ENCODE peak calls at places on chromosomes 4 and X, in four cellular contexts. One of them, this sample, is unnamed. For H3K4me1, the result is how much of the 10 kb centered on the place peaks cover.

GRCh38 chr4:158164849-158165248 is 8.0 kb downstream of the GASK1B start:
- DNase-seq in A673: peak
- DNase-seq in pancreas: no peak
- DNase-seq in left ventricle myocardium inferior: no peak
- DNase-seq in this sample: no peak

GRCh38 chr4:24244663-24245519 is 339.5 kb downstream of the DHX15 start:
- DNase-seq in pancreas: no peak
- DNase-seq in A673: no peak
- DNase-seq in left ventricle myocardium inferior: peak
- DNase-seq in this sample: no peak

GRCh38 chr4:183140911-183141320 is 41.9 kb downstream of the WWC2 start:
- DNase-seq in A673: peak
- DNase-seq in left ventricle myocardium inferior: no peak
- DNase-seq in pancreas: no peak
- DNase-seq in this sample: no peak

GRCh38 chrX:15983034-15983433 is 128.4 kb upstream of the AP1S2 start:
- DNase-seq in left ventricle myocardium inferior: no peak
- DNase-seq in A673: no peak
- DNase-seq in pancreas: no peak
- DNase-seq in this sample: no peak

GRCh38 chr4:111648056-111648455 is 497.2 kb upstream of the FAM241A start:
- DNase-seq in pancreas: no peak
- DNase-seq in left ventricle myocardium inferior: no peak
- DNase-seq in A673: no peak
- DNase-seq in this sample: no peak

GRCh38 chr4:47619691-47620090 is 134.6 kb downstream of the ATP10D start:
- DNase-seq in pancreas: no peak
- DNase-seq in left ventricle myocardium inferior: no peak
- DNase-seq in A673: no peak
- DNase-seq in this sample: no peak

GRCh38 chr4:2583517-2583916 is 47.1 kb downstream of the FAM193A start:
- DNase-seq in pancreas: no peak
- DNase-seq in A673: no peak
- DNase-seq in left ventricle myocardium inferior: no peak
- DNase-seq in this sample: no peak

GRCh38 chr4:142530724-142531123 is 315.4 kb downstream of the INPP4B start:
- DNase-seq in left ventricle myocardium inferior: no peak
- DNase-seq in A673: no peak
- DNase-seq in pancreas: no peak
- DNase-seq in this sample: no peak

GRCh38 chr4:183136880-183137279 is 37.8 kb downstream of the WWC2 start:
- DNase-seq in pancreas: no peak
- DNase-seq in A673: no peak
- DNase-seq in left ventricle myocardium inferior: no peak
- DNase-seq in this sample: no peak

GRCh38 chr4:3335385-3335784 is 42.6 kb downstream of the RGS12 start:
- DNase-seq in A673: no peak
- DNase-seq in left ventricle myocardium inferior: no peak
- DNase-seq in pancreas: no peak
- DNase-seq in this sample: no peak

GRCh38 chr4:55507612-55508011 is 39.1 kb downstream of the CLOCK start:
- DNase-seq in pancreas: no peak
- DNase-seq in left ventricle myocardium inferior: no peak
- DNase-seq in A673: no peak
- DNase-seq in this sample: no peak

GRCh38 chr4:55512077-55512476 is 34.6 kb downstream of the CLOCK start:
- DNase-seq in A673: no peak
- DNase-seq in left ventricle myocardium inferior: no peak
- DNase-seq in pancreas: no peak
- DNase-seq in this sample: no peak

GRCh38 chr4:55509272-55509671 is 37.4 kb downstream of the CLOCK start:
- DNase-seq in A673: peak
- DNase-seq in left ventricle myocardium inferior: no peak
- DNase-seq in pancreas: no peak
- DNase-seq in this sample: no peak

GRCh38 chr4:55512922-55513571 is 33.7 kb downstream of the CLOCK start:
- DNase-seq in pancreas: no peak
- DNase-seq in A673: no peak
- DNase-seq in left ventricle myocardium inferior: no peak
- DNase-seq in this sample: no peak

GRCh38 chr4:55510685-55511084 is 36.0 kb downstream of the CLOCK start:
- DNase-seq in pancreas: no peak
- DNase-seq in left ventricle myocardium inferior: no peak
- DNase-seq in A673: no peak
- DNase-seq in this sample: no peak
- H3K4me3 ChIP-seq in pancreas: no peak
- H3K4me3 ChIP-seq in left ventricle myocardium inferior: no peak
- H3K4me3 ChIP-seq in A673: no peak
- H3K4me3 ChIP-seq in this sample: no peak

GRCh38 chr4:186936496-186937375 is 213.1 kb upstream of the FAT1 start:
- DNase-seq in left ventricle myocardium inferior: no peak
- DNase-seq in pancreas: no peak
- DNase-seq in A673: no peak
- DNase-seq in this sample: no peak

GRCh38 chr4:186932631-186933150 is 209.0 kb upstream of the FAT1 start:
- DNase-seq in left ventricle myocardium inferior: no peak
- DNase-seq in pancreas: no peak
- DNase-seq in A673: peak
- DNase-seq in this sample: no peak

GRCh38 chr4:186934255-186934654 is 210.6 kb upstream of the FAT1 start:
- DNase-seq in pancreas: no peak
- DNase-seq in A673: no peak
- DNase-seq in left ventricle myocardium inferior: no peak
- DNase-seq in this sample: no peak

GRCh38 chr4:186935881-186936280 is 212.2 kb upstream of the FAT1 start:
- DNase-seq in pancreas: no peak
- DNase-seq in left ventricle myocardium inferior: no peak
- DNase-seq in A673: no peak
- DNase-seq in this sample: no peak

DNA sequence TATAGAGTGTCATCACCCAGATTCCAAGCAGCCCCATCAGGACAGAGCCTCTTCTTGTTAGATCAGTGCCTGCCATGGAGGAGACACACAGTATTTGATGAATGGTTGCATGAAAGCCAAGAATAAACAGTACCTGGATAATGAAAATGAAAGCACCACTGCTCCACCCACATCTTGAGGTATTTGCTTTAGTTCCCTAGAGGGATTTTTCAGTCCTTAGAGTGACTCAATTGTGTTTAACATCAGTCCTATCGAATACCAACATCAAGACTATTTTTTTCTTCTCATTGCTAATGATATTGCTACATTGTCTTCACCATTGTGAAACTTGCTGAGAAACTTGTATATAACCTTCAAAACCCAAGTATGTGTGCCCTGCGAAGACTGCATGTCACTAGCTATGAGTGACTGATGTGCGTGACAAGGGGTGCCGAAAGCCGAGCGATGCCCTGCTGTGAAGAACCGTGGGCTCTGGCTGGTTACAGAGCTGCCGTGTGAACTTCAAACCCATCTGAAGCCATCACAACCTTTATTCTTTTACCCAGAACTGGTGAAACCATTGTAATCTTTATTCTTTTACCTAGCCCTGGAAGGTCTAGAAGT is 211.3 kb upstream of the FAT1 start:
- DNase-seq in A673: no peak
- DNase-seq in left ventricle myocardium inferior: no peak
- DNase-seq in pancreas: no peak
- DNase-seq in this sample: no peak
- H3K4me1 ChIP-seq in A673: under half
- H3K4me1 ChIP-seq in left ventricle myocardium inferior: under half
- H3K4me1 ChIP-seq in pancreas: under half
- H3K4me1 ChIP-seq in this sample: under half

DNA sequence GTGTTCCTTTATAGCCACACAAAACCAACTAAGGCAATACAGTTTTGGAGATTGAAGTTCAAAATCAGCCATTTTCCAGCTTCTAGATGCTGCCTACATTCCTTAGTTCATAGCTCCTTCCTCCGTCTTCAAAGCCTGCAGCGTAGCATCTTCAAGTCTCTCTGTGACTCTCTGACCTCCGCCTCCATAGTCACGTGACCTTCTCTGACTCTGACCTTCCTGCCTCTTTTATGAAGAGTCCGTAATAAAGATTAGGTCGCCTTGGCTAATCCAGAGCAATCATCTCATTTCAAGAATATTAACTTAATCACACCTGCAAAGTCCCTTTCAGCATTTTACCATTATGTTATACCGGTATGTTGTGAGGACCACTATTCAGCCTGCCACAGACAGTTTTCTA is 60.4 kb downstream of the ZCCHC12 start:
- DNase-seq in pancreas: no peak
- DNase-seq in left ventricle myocardium inferior: no peak
- DNase-seq in A673: no peak
- DNase-seq in this sample: no peak
- H3K4me3 ChIP-seq in pancreas: no peak
- H3K4me3 ChIP-seq in left ventricle myocardium inferior: no peak
- H3K4me3 ChIP-seq in A673: no peak
- H3K4me3 ChIP-seq in this sample: no peak

GRCh38 chr4:38139187-38139586 is 179.0 kb downstream of the PTTG2 start:
- DNase-seq in pancreas: no peak
- DNase-seq in left ventricle myocardium inferior: no peak
- DNase-seq in A673: no peak
- DNase-seq in this sample: no peak

GRCh38 chr4:38135201-38135600 is 175.0 kb downstream of the PTTG2 start:
- DNase-seq in A673: no peak
- DNase-seq in left ventricle myocardium inferior: no peak
- DNase-seq in pancreas: no peak
- DNase-seq in this sample: no peak

GRCh38 chr4:38137080-38137479 is 176.9 kb downstream of the PTTG2 start:
- DNase-seq in left ventricle myocardium inferior: no peak
- DNase-seq in pancreas: no peak
- DNase-seq in A673: no peak
- DNase-seq in this sample: no peak

GRCh38 chr4:38138363-38138762 is 178.2 kb downstream of the PTTG2 start:
- DNase-seq in pancreas: no peak
- DNase-seq in A673: no peak
- DNase-seq in left ventricle myocardium inferior: no peak
- DNase-seq in this sample: no peak

DNA sequence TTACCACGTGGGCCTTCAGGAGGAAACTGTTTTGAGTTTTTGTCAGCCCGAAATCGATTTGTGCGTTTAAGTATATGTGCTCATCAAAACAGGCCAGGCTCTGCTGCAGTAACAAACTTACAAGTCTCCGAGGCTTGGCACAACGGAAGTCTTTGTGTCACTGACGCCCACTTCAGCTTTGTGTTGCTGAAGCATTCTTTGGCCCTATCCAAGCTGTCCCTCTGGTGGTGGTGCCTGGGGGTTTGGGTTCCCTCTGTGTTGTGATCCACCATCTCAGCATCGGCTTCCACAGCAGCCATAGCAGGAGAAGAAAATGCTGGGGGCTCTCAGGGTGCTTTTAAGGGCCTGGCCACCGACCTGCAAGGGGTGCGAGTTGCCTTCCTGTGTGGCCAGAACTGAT is 176.4 kb downstream of the PTTG2 start:
- DNase-seq in left ventricle myocardium inferior: no peak
- DNase-seq in pancreas: no peak
- DNase-seq in A673: no peak
- DNase-seq in this sample: no peak
- H3K4me1 ChIP-seq in left ventricle myocardium inferior: under half
- H3K4me1 ChIP-seq in pancreas: under half
- H3K4me1 ChIP-seq in A673: under half
- H3K4me1 ChIP-seq in this sample: under half

DNA sequence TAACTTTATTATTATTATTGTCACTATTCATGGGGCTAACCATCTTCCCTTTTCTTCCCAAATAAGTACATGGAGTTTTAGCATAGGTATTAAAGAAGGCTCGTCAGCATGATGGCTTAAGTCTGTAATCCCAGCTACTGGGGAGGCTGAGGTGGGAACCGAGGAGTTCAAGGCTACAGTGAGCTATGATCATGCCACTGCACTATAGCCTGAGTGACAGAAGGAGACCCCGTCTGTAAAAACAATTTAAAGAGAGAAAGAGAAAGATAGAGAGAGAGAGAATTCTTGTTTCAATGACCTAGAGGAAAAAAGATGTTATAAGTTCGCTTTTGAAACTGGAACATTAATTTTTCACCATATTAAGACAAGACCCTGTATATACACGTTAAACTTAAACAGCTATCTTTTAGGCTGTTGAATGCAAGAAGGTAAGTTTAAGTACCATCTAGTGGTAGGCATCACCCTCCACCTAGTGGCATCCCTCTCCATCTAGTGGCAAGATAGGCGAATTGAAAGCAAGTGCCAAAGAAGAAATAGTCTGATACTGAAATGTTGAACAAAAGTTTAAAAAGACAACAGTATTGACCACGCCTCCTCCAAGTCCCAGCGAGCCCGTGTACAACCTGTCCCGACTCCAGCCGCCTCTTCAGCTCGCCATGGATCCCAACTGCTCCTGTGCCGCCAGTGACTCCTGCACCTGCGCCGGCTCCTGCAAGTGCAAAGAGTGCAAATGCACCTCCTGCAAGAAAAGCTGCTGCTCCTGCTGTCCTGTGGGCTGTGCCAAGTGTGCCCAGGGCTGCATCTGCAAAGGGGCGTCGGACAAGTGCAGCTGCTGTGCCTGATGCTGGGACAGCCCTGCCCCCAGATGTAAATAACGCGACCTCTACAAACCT is 26.0 kb upstream of the YTHDC1 start:
- DNase-seq in left ventricle myocardium inferior: no peak
- DNase-seq in pancreas: peak
- DNase-seq in A673: peak
- DNase-seq in this sample: no peak
- H3K4me3 ChIP-seq in left ventricle myocardium inferior: no peak
- H3K4me3 ChIP-seq in pancreas: no peak
- H3K4me3 ChIP-seq in A673: peak
- H3K4me3 ChIP-seq in this sample: peak

GRCh38 chr4:140237616-140238352 is 83.8 kb upstream of the MAML3 start:
- DNase-seq in pancreas: peak
- DNase-seq in left ventricle myocardium inferior: peak
- DNase-seq in A673: peak
- DNase-seq in this sample: peak
- H3K4me1 ChIP-seq in pancreas: under half
- H3K4me1 ChIP-seq in left ventricle myocardium inferior: under half
- H3K4me1 ChIP-seq in A673: half or more
- H3K4me1 ChIP-seq in this sample: under half

GRCh38 chrX:68355629-68355920 is 77.7 kb downstream of the OPHN1 start:
- DNase-seq in pancreas: peak
- DNase-seq in A673: no peak
- DNase-seq in left ventricle myocardium inferior: no peak
- DNase-seq in this sample: no peak
- H3K4me3 ChIP-seq in pancreas: no peak
- H3K4me3 ChIP-seq in A673: no peak
- H3K4me3 ChIP-seq in left ventricle myocardium inferior: no peak
- H3K4me3 ChIP-seq in this sample: no peak